ENCODE peak calls at places on chromosomes 6 and 20, in seven cellular contexts. One of them, this sample, is unnamed.

GRCh38 chr6:6616670-6617069 is 28.1 kb downstream of the LY86 start:
- DNase-seq in K562: no peak
- DNase-seq in stomach: no peak
- DNase-seq in heart left ventricle: no peak
- DNase-seq in A549: no peak
- DNase-seq in sigmoid colon: no peak
- DNase-seq in ovary: no peak
- DNase-seq in this sample: no peak

GRCh38 chr6:25112207-25112874 is 166.8 kb upstream of the CARMIL1 start:
- DNase-seq in sigmoid colon: no peak
- DNase-seq in heart left ventricle: no peak
- DNase-seq in K562: no peak
- DNase-seq in ovary: no peak
- DNase-seq in A549: no peak
- DNase-seq in stomach: no peak
- DNase-seq in this sample: no peak

GRCh38 chr6:155080876-155081845 is 86.0 kb downstream of the TIAM2 start:
- DNase-seq in sigmoid colon: no peak
- DNase-seq in K562: no peak
- DNase-seq in ovary: no peak
- DNase-seq in A549: no peak
- DNase-seq in stomach: no peak
- DNase-seq in heart left ventricle: no peak
- DNase-seq in this sample: no peak

GRCh38 chr6:170083236-170084051 is 207.4 kb downstream of the DLL1 start:
- DNase-seq in ovary: no peak
- DNase-seq in K562: no peak
- DNase-seq in A549: no peak
- DNase-seq in heart left ventricle: no peak
- DNase-seq in sigmoid colon: no peak
- DNase-seq in stomach: peak
- DNase-seq in this sample: no peak

GRCh38 chr6:113644861-113645575 is 212.1 kb upstream of the MARCKS start:
- DNase-seq in ovary: no peak
- DNase-seq in stomach: no peak
- DNase-seq in heart left ventricle: no peak
- DNase-seq in A549: no peak
- DNase-seq in K562: no peak
- DNase-seq in sigmoid colon: no peak
- DNase-seq in this sample: no peak

GRCh38 chr6:56669585-56669984 is 26.9 kb upstream of the DST start:
- DNase-seq in ovary: no peak
- DNase-seq in sigmoid colon: no peak
- DNase-seq in K562: no peak
- DNase-seq in heart left ventricle: no peak
- DNase-seq in stomach: no peak
- DNase-seq in A549: no peak
- DNase-seq in this sample: no peak

GRCh38 chr20:51497542-51498467 is 44.7 kb downstream of the NFATC2 start:
- DNase-seq in stomach: no peak
- DNase-seq in A549: no peak
- DNase-seq in ovary: no peak
- DNase-seq in heart left ventricle: peak
- DNase-seq in sigmoid colon: no peak
- DNase-seq in K562: no peak
- DNase-seq in this sample: no peak

GRCh38 chr6:168197636-168198301 is 118.8 kb upstream of the FRMD1 start:
- DNase-seq in K562: no peak
- DNase-seq in ovary: no peak
- DNase-seq in stomach: no peak
- DNase-seq in A549: no peak
- DNase-seq in sigmoid colon: peak
- DNase-seq in heart left ventricle: no peak
- DNase-seq in this sample: no peak

GRCh38 chr20:35661013-35661412 is 3.7 kb downstream of the CPNE1 start:
- DNase-seq in stomach: no peak
- DNase-seq in A549: no peak
- DNase-seq in sigmoid colon: no peak
- DNase-seq in heart left ventricle: no peak
- DNase-seq in ovary: no peak
- DNase-seq in K562: no peak
- DNase-seq in this sample: no peak

GRCh38 chr6:167565388-167565787 is 240.5 kb downstream of the TTLL2 start:
- DNase-seq in sigmoid colon: peak
- DNase-seq in heart left ventricle: no peak
- DNase-seq in ovary: no peak
- DNase-seq in K562: no peak
- DNase-seq in A549: no peak
- DNase-seq in stomach: no peak
- DNase-seq in this sample: no peak

GRCh38 chr6:138815797-138816528 is 20.1 kb downstream of the ECT2L start:
- DNase-seq in heart left ventricle: no peak
- DNase-seq in A549: peak
- DNase-seq in stomach: no peak
- DNase-seq in K562: peak
- DNase-seq in sigmoid colon: no peak
- DNase-seq in ovary: no peak
- DNase-seq in this sample: peak

GRCh38 chr6:52420668-52421358 is 671 bp downstream of the EFHC1 start:
- DNase-seq in A549: no peak
- DNase-seq in stomach: no peak
- DNase-seq in K562: peak
- DNase-seq in sigmoid colon: peak
- DNase-seq in ovary: peak
- DNase-seq in heart left ventricle: no peak
- DNase-seq in this sample: no peak

GRCh38 chr20:40945754-40946451 is 82.7 kb upstream of the TOP1 start:
- DNase-seq in heart left ventricle: no peak
- DNase-seq in stomach: peak
- DNase-seq in A549: peak
- DNase-seq in ovary: peak
- DNase-seq in K562: peak
- DNase-seq in sigmoid colon: peak
- DNase-seq in this sample: peak

GRCh38 chr6:118980063-118980462 is 45.1 kb upstream of the MCM9 start:
- DNase-seq in sigmoid colon: no peak
- DNase-seq in ovary: no peak
- DNase-seq in stomach: peak
- DNase-seq in K562: no peak
- DNase-seq in heart left ventricle: no peak
- DNase-seq in A549: no peak
- DNase-seq in this sample: no peak

GRCh38 chr6:158006821-158007570 is 25.3 kb downstream of the SYNJ2 start:
- DNase-seq in heart left ventricle: no peak
- DNase-seq in A549: no peak
- DNase-seq in K562: no peak
- DNase-seq in sigmoid colon: no peak
- DNase-seq in stomach: no peak
- DNase-seq in ovary: peak
- DNase-seq in this sample: no peak

GRCh38 chr6:13351271-13351670 is 22.9 kb upstream of the TBC1D7 start:
- DNase-seq in K562: no peak
- DNase-seq in heart left ventricle: no peak
- DNase-seq in ovary: no peak
- DNase-seq in stomach: no peak
- DNase-seq in A549: no peak
- DNase-seq in sigmoid colon: no peak
- DNase-seq in this sample: no peak

GRCh38 chr6:147559016-147559415 is 50.5 kb downstream of the SAMD5 start:
- DNase-seq in heart left ventricle: no peak
- DNase-seq in stomach: peak
- DNase-seq in sigmoid colon: no peak
- DNase-seq in K562: no peak
- DNase-seq in ovary: no peak
- DNase-seq in A549: no peak
- DNase-seq in this sample: no peak

DNA sequence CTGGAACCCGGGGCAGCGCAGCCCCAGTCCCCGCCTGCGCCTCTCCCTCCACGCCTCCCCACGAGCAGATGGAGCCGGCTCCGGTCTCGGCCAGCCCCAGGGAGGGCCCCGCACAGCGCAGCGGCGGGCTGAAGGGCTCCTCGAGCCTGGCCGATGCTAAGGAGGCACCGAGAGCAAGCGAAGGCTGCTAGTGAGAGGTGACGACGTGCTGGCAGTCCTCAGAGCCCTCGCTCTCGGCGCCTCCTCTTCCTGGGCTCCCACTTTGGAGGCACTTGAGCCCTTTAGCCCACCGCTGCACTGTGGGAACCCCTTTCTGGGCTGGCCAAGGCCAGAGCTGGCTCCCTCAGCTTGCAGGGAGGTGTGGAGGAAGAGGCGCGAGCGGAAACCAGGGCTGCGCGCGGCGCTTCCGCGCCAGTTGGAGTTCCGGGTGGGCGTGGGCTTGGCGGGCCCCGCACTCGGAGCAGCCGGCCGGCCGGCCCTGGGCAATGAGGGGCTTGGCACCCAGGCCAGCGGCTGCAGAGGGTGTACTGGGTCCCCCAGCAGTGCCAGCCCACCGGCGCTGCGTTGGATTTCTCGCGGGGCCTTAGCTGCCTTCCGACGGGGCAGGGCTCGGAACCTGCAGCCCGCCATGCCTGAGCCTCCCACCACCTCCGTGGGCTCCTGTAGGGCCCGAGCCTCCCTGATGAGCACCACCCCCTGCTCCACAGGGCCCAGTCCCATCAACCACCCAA is 2.5 kb upstream of the TMEM14C start:
- DNase-seq in stomach: peak
- DNase-seq in A549: no peak
- DNase-seq in sigmoid colon: peak
- DNase-seq in ovary: peak
- DNase-seq in heart left ventricle: peak
- DNase-seq in K562: no peak
- DNase-seq in this sample: no peak
- TF ChIP-seq POLR2A in stomach: no peak
- TF ChIP-seq POLR2A in A549: no peak
- TF ChIP-seq POLR2A in sigmoid colon: no peak
- TF ChIP-seq POLR2A in ovary: no peak
- TF ChIP-seq POLR2A in heart left ventricle: no peak
- TF ChIP-seq POLR2A in K562: no peak
- TF ChIP-seq POLR2A in this sample: peak

GRCh38 chr20:3909952-3910366 is 20.8 kb downstream of the PANK2 start:
- DNase-seq in ovary: no peak
- DNase-seq in heart left ventricle: no peak
- DNase-seq in stomach: no peak
- DNase-seq in sigmoid colon: no peak
- DNase-seq in K562: peak
- DNase-seq in A549: no peak
- DNase-seq in this sample: no peak
- TF ChIP-seq POLR2A in ovary: no peak
- TF ChIP-seq POLR2A in heart left ventricle: no peak
- TF ChIP-seq POLR2A in stomach: no peak
- TF ChIP-seq POLR2A in sigmoid colon: no peak
- TF ChIP-seq POLR2A in K562: no peak
- TF ChIP-seq POLR2A in A549: no peak
- TF ChIP-seq POLR2A in this sample: no peak

DNA sequence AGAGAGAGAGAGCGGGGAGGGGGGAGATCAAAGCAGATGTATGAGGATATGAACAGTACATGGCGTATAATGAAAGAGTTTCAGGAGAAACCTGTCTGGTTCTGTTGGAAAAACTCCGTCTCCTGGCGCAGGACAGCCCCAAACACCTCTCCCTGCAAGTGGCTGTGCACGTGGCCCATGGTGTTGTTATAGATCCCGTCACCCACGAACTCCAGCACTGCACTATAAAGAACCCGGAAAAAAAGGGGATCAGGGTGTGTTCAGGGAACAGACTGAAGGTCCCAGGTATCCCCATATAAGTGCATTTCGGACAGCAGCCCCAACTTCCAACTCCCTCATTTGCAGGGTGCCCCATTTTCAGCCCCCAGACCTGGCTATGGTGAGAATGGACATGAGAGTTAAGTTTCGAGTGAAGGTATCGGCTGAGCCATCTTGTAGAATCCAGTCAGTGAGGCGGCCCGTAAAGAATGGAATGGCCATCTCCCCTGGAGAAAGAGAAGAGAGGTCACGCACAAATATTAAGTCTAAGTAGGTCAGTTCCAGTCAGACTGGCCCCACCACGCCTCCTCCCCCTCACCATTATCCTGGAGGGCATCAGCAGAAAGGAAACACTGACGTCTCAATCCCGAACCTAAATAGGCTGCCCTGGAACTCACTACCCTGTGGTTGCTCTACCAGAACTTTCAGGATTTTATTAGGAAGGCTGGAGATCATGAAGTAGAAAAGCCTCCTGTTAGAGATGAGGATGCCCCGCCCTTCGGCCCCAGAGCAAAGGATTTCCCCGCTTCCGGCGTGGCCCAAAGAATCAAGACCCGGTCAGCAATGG is 1.3 kb downstream of the TAP1 start:
- DNase-seq in heart left ventricle: no peak
- DNase-seq in sigmoid colon: peak
- DNase-seq in ovary: peak
- DNase-seq in A549: no peak
- DNase-seq in stomach: peak
- DNase-seq in K562: no peak
- DNase-seq in this sample: no peak
- TF ChIP-seq POLR2A in heart left ventricle: no peak
- TF ChIP-seq POLR2A in sigmoid colon: no peak
- TF ChIP-seq POLR2A in ovary: no peak
- TF ChIP-seq POLR2A in A549: no peak
- TF ChIP-seq POLR2A in stomach: no peak
- TF ChIP-seq POLR2A in K562: no peak
- TF ChIP-seq POLR2A in this sample: no peak

GRCh38 chr6:63426844-63427243 is 107.1 kb upstream of the LGSN start:
- DNase-seq in A549: no peak
- DNase-seq in sigmoid colon: no peak
- DNase-seq in heart left ventricle: no peak
- DNase-seq in stomach: no peak
- DNase-seq in K562: no peak
- DNase-seq in ovary: no peak
- DNase-seq in this sample: no peak
- TF ChIP-seq POLR2A in A549: no peak
- TF ChIP-seq POLR2A in sigmoid colon: no peak
- TF ChIP-seq POLR2A in heart left ventricle: no peak
- TF ChIP-seq POLR2A in stomach: no peak
- TF ChIP-seq POLR2A in K562: no peak
- TF ChIP-seq POLR2A in ovary: no peak
- TF ChIP-seq POLR2A in this sample: no peak

DNA sequence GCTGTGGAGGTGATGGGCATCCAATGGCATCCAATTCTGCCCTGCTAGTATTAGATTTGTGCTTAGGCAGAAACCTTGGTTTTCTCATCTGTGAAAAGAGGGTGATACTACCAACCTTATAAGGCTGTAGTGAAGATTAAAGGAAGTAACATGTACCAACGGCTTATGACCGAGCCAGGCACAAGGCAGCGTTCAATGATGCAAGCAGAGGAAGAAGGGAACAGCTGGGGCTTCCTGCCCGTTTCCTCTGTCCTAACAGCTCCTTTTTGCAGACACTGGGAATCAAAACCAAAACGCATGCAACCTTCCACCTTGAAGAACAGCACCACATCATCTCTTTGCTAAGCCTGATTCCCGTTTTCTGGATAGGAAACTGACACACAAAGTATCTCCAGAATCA is 1.2 kb downstream of the SLC22A16 start:
- DNase-seq in K562: no peak
- DNase-seq in stomach: no peak
- DNase-seq in ovary: no peak
- DNase-seq in heart left ventricle: no peak
- DNase-seq in A549: no peak
- DNase-seq in sigmoid colon: no peak
- DNase-seq in this sample: no peak
- TF ChIP-seq POLR2A in K562: no peak
- TF ChIP-seq POLR2A in stomach: no peak
- TF ChIP-seq POLR2A in ovary: no peak
- TF ChIP-seq POLR2A in heart left ventricle: no peak
- TF ChIP-seq POLR2A in A549: no peak
- TF ChIP-seq POLR2A in sigmoid colon: no peak
- TF ChIP-seq POLR2A in this sample: no peak

GRCh38 chr6:7910654-7911344 is at the start of gene TXNDC5:
- DNase-seq in K562: peak
- DNase-seq in A549: peak
- DNase-seq in stomach: peak
- DNase-seq in heart left ventricle: peak
- DNase-seq in ovary: peak
- DNase-seq in sigmoid colon: peak
- DNase-seq in this sample: peak
- TF ChIP-seq POLR2A in K562: peak
- TF ChIP-seq POLR2A in A549: peak
- TF ChIP-seq POLR2A in stomach: no peak
- TF ChIP-seq POLR2A in heart left ventricle: no peak
- TF ChIP-seq POLR2A in ovary: no peak
- TF ChIP-seq POLR2A in sigmoid colon: no peak
- TF ChIP-seq POLR2A in this sample: peak

This sample was measured in H54.